ENCODE peak calls at places on chromosomes 3 and 15, in seven cellular contexts. G is heart left ventricle, Q is cardiac muscle cell, P is lower lobe of right lung, T is mammary epithelial cell, J is body of pancreas, A is suprapubic skin. I is an unnamed sample.

GRCh38 chr3:127008236-127008635 is 25.3 kb downstream of the PLXNA1 start:
- DNase-seq in G (no peak), Q (no peak), P (no peak), T (no peak), J (no peak), A (no peak), I (no peak)

GRCh38 chr3:167451282-167451681 is 22.6 kb downstream of the SERPINI2 start:
- DNase-seq in G (no peak), Q (no peak), P (no peak), T (no peak), J (no peak), A (no peak), I (no peak)

GRCh38 chr3:138220788-138221187 is 33.7 kb downstream of the ARMC8 start:
- DNase-seq in G (no peak), Q (no peak), P (no peak), T (no peak), J (no peak), A (no peak), I (no peak)

GRCh38 chr15:99729920-99730319 is 3.3 kb downstream of the LYSMD4 start:
- DNase-seq in G (peak; percentile 59), Q (peak; percentile 70), P (no peak), T (peak; percentile 48), J (no peak), A (no peak), I (no peak)

GRCh38 chr3:57164217-57164605 is 942 bp downstream of the IL17RD start:
- DNase-seq in G (peak; percentile 74), Q (peak; percentile 49), P (peak; percentile 48), T (peak; percentile 35), J (peak; percentile 28), A (no peak), I (no peak)

GRCh38 chr15:67784057-67784781 is 41.1 kb upstream of the SKOR1 start:
- DNase-seq in G (no peak), Q (no peak), P (no peak), T (no peak), J (no peak), A (no peak), I (no peak)

GRCh38 chr3:3705090-3705775 is 94.0 kb upstream of the LRRN1 start:
- DNase-seq in G (peak; percentile 37), Q (no peak), P (no peak), T (no peak), J (no peak), A (no peak), I (no peak)

GRCh38 chr15:98727115-98728040 is 79.0 kb downstream of the IGF1R start:
- DNase-seq in G (peak; percentile 93), Q (peak; percentile 96), P (peak; percentile 87), T (peak; percentile 95), J (peak; percentile 79), A (peak; percentile 92), I (peak; percentile 100)

GRCh38 chr3:60716573-60716972 is 534.7 kb downstream of the FHIT start:
- DNase-seq in G (no peak), Q (no peak), P (no peak), T (no peak), J (no peak), A (no peak), I (no peak)

GRCh38 chr15:73050561-73051297 is 1.5 kb upstream of the NEO1 start:
- DNase-seq in G (no peak), Q (no peak), P (no peak), T (no peak), J (no peak), A (no peak), I (no peak)

GRCh38 chr15:56052389-56053045 is 59.1 kb upstream of the NEDD4 start:
- DNase-seq in G (no peak), Q (peak; percentile 72), P (no peak), T (peak; percentile 48), J (no peak), A (no peak), I (no peak)

GRCh38 chr15:77083381-77084160 is 12.7 kb upstream of the TSPAN3 start:
- DNase-seq in G (peak; percentile 91), Q (peak; percentile 91), P (peak; percentile 90), T (peak; percentile 67), J (peak; percentile 88), A (no peak), I (no peak)

GRCh38 chr3:42490243-42490642 is 12.2 kb upstream of the VIPR1 start:
- DNase-seq in G (peak; percentile 81), Q (peak; percentile 10), P (peak; percentile 86), T (peak; percentile 83), J (peak; percentile 79), A (peak; percentile 66), I (peak; percentile 84)

GRCh38 chr15:98684441-98684840 is 36.1 kb downstream of the IGF1R start:
- DNase-seq in G (no peak), Q (peak; percentile 71), P (no peak), T (peak; percentile 59), J (no peak), A (no peak), I (no peak)

GRCh38 chr3:58013973-58014649 is 5.9 kb downstream of the FLNB start:
- DNase-seq in G (peak; percentile 63), Q (peak; percentile 93), P (no peak), T (no peak), J (no peak), A (peak; percentile 83), I (no peak)

GRCh38 chr15:47812436-47813109 is 95.3 kb downstream of the SEMA6D start:
- DNase-seq in G (no peak), Q (peak; percentile 47), P (no peak), T (peak; percentile 72), J (no peak), A (no peak), I (peak; percentile 88)

GRCh38 chr15:90819390-90819789 is 49.0 kb upstream of the FURIN start:
- DNase-seq in G (peak; percentile 85), Q (no peak), P (no peak), T (no peak), J (peak; percentile 81), A (no peak), I (no peak)

GRCh38 chr15:40871749-40872617 is 2.1 kb downstream of the RHOV start:
- DNase-seq in G (no peak), Q (no peak), P (peak; percentile 65), T (peak; percentile 86), J (peak; percentile 96), A (no peak), I (peak; percentile 90)
- H3K4me3 ChIP-seq in G (no peak overlapping the region), Q (no peak overlapping the region), P (no peak overlapping the region), T (no peak overlapping the region), J (no peak overlapping the region), A (peak overlapping the region; percentile 65), I (no peak overlapping the region)

GRCh38 chr3:187022403-187023029 is 92.2 kb downstream of the ST6GAL1 start:
- DNase-seq in G (no peak), Q (no peak), P (no peak), T (no peak), J (no peak), A (no peak), I (no peak)
- TF ChIP-seq CTCF in G (no peak), Q (no peak), P (no peak), T (no peak), J (no peak), A (no peak), I (no peak)

DNA sequence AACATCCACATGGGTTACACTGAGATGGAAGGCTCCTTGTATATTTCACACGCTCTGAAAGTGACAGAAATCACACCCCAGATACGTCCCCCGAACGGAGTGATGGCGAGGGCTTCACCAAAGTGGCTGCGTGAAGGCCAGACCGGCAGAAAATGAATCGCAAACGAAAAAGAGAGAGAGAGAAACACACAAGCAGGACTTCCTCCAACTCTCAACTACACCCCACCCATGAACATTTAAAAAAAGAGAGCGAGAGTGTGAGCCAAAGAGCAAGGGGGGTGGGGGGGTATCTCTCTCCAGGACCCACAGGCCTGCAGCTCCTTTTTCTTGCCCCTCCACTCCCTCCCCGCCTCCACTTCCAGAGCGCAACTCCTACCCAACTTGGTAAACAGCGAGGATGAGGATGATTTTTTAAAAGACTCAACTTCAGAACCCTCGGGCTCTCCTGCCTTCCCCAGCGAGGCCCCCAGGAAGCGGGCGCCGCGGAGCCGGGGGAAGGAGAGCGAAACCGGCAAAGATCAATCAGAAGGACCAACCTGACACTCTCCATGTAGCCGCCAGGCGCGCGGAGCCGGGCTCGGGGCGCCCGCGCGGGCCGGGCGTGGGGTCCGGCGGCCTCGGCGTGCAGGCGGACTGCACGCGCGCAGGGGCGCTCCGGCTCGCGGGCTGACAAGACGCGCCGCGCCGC is 519.1 kb downstream of the FOXP1 start:
- DNase-seq in G (peak; percentile 47), Q (peak; percentile 76), P (peak; percentile 62), T (peak; percentile 65), J (peak; percentile 56), A (no peak), I (no peak)
- H3K4me1 ChIP-seq in G (peaks cover 74% of the 10 kb centered on the region), Q (peaks cover 47% of the 10 kb centered on the region), P (peaks cover 71% of the 10 kb centered on the region), T (peaks cover 59% of the 10 kb centered on the region), J (peaks cover 62% of the 10 kb centered on the region), A (peaks cover 79% of the 10 kb centered on the region), I (peaks cover 52% of the 10 kb centered on the region)

DNA sequence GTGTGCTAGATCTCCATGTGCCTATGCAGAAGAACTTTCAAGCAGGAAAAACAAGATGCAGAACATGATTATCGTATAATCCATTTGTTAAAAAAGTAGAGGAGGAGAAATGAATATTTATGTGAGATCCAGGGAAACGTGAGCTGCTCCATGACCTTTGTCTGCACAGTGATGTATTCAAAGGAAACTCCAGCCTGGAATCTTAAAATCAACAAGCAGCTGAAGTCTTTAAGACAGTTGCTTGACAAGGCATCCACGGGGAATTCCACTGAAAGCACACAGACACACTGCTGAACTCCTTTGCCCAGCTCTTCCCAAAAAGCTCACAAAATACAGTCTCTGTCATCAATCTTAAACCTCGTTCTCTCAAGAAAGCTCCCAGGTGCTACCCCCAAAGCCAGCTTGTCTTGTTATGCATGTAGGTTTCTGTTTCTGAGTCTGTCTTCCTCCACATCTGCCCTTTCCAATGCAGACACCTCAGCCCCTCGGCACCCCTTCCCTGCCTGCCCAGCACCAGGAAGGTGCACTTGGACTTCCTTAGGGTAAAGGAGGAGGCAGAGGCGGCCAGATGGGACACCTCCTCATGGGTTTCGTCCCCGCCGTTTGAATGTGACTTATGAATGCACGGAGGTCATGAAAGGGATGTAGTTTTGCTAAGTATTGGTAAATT is 28.7 kb downstream of the LRRK1 start:
- DNase-seq in G (no peak), Q (no peak), P (no peak), T (no peak), J (no peak), A (no peak), I (no peak)
- H3K4me3 ChIP-seq in G (no peak overlapping the region), Q (no peak overlapping the region), P (no peak overlapping the region), T (no peak overlapping the region), J (no peak overlapping the region), A (no peak overlapping the region), I (no peak overlapping the region)

GRCh38 chr3:13034861-13035260 is 38.4 kb downstream of the IQSEC1 start:
- DNase-seq in G (no peak), Q (no peak), P (peak; percentile 25), T (no peak), J (no peak), A (no peak), I (no peak)
- TF ChIP-seq CTCF in G (no peak), Q (no peak), P (no peak), T (no peak), J (no peak), A (no peak), I (no peak)